ENCODE peak calls at places on chromosomes 1 and 21, in nine cellular contexts. V is tibial artery, X is A673, B is ovary, P is suprapubic skin, Z is HCT116, D is K562, E is body of pancreas, A is psoas muscle. F is an unnamed sample.

GRCh38 chr1:6761338-6761737 is 23.9 kb upstream of the CAMTA1 start:
- DNase-seq in V (no peak), X (no peak), B (no peak), P (no peak), Z (no peak), D (no peak), E (no peak), A (no peak), F (no peak)

GRCh38 chr1:13228343-13228781 is 2.4 kb upstream of the PRAMEF18 start:
- DNase-seq in V (no peak), X (peak), B (no peak), P (peak), Z (peak), D (peak), E (peak), A (no peak), F (no peak)

GRCh38 chr1:33097137-33097611 is 16.2 kb downstream of the AZIN2 start:
- DNase-seq in V (no peak), X (no peak), B (no peak), P (no peak), Z (no peak), D (peak), E (no peak), A (no peak), F (no peak)

GRCh38 chr1:109151146-109151545 is 37.2 kb downstream of the ELAPOR1 start:
- DNase-seq in V (no peak), X (no peak), B (no peak), P (no peak), Z (peak), D (peak), E (peak), A (peak), F (peak)

GRCh38 chr1:71755441-71755840 is 526.9 kb downstream of the NEGR1 start:
- DNase-seq in V (no peak), X (peak), B (no peak), P (no peak), Z (no peak), D (no peak), E (no peak), A (no peak), F (no peak)

GRCh38 chr1:167805041-167805556 is 83.3 kb downstream of the MPZL1 start:
- DNase-seq in V (no peak), X (no peak), B (no peak), P (no peak), Z (no peak), D (no peak), E (no peak), A (no peak), F (no peak)

GRCh38 chr1:33712176-33712575 is 151.7 kb upstream of the HMGB4 start:
- DNase-seq in V (no peak), X (no peak), B (no peak), P (no peak), Z (no peak), D (no peak), E (no peak), A (no peak), F (no peak)

GRCh38 chr1:77095231-77095630 is 124.0 kb downstream of the PIGK start:
- DNase-seq in V (no peak), X (peak), B (no peak), P (no peak), Z (no peak), D (no peak), E (no peak), A (no peak), F (no peak)

GRCh38 chr1:209659909-209660308 is 7.7 kb upstream of the LAMB3 start:
- DNase-seq in V (no peak), X (peak), B (no peak), P (no peak), Z (no peak), D (no peak), E (no peak), A (no peak), F (no peak)

GRCh38 chr1:162235261-162235780 is 141.3 kb downstream of the SPATA46 start:
- DNase-seq in V (no peak), X (no peak), B (no peak), P (no peak), Z (no peak), D (no peak), E (no peak), A (no peak), F (no peak)

GRCh38 chr1:83102630-83103071 is 896.3 kb downstream of the TTLL7 start:
- DNase-seq in V (no peak), X (peak), B (no peak), P (no peak), Z (no peak), D (no peak), E (no peak), A (no peak), F (no peak)

GRCh38 chr1:91732291-91732953 is 153.5 kb downstream of the TGFBR3 start:
- DNase-seq in V (no peak), X (peak), B (peak), P (no peak), Z (peak), D (peak), E (no peak), A (no peak), F (no peak)

DNA sequence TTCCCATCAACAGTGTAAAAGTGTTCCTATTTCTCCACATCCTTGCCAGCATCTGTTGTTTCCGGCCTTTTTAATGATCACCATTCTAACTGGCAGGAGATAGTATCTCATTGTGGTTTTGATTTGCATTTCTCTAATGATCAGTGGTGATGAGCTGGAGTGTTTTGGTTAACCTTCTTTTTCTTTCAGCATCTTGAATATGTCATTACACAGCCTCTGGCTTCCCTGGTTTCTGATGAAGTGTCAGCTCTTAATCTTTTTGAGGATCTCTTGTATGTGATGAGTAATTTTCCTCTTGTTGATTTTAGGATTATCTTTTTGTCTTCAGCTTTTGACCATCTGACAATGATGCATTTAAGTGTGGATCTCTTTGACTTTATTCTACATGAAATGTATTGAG is 133.2 kb upstream of the GRIK3 start:
- DNase-seq in V (no peak), X (peak), B (no peak), P (no peak), Z (no peak), D (no peak), E (no peak), A (no peak), F (no peak)
- H3K27ac ChIP-seq in V (no peak), X (no peak), B (no peak), P (no peak), Z (no peak), D (no peak), E (no peak), A (no peak), F (no peak)

DNA sequence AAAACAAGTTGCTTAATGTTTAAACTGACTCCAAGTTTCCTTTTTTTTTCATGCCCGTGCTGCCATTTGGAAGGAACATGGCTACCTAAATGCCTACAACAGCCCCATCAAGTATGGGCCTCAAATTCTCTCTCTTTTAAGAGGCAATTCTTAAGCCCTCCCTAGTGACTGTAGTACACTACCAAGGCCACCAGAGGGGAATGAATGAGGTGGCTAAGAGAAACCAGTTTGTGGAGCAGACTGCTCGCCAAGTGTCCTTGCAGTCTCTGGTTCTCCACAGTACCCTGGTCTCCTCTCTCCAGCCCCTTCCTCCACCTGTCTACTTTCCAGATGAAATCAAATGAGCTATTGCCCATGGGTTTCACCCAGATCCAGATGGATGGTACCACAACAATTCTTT is 1809.6 kb downstream of the BRINP3 start:
- DNase-seq in V (no peak), X (peak), B (no peak), P (no peak), Z (peak), D (no peak), E (no peak), A (no peak), F (no peak)
- TF ChIP-seq CTCF in V (no peak), X (peak), B (no peak), P (no peak), Z (peak), D (no peak), E (no peak), A (no peak), F (no peak)

GRCh38 chr1:205373022-205373421 is 16.3 kb upstream of the KLHDC8A start:
- DNase-seq in V (no peak), X (no peak), B (no peak), P (no peak), Z (no peak), D (no peak), E (no peak), A (no peak), F (no peak)

GRCh38 chr1:205375816-205376545 is 19.3 kb upstream of the KLHDC8A start:
- DNase-seq in V (no peak), X (peak), B (peak), P (no peak), Z (peak), D (no peak), E (peak), A (no peak), F (peak)

GRCh38 chr1:205376739-205377138 is 20.0 kb upstream of the KLHDC8A start:
- DNase-seq in V (no peak), X (peak), B (no peak), P (no peak), Z (peak), D (no peak), E (no peak), A (no peak), F (peak)

GRCh38 chr1:205377355-205377754 is 20.6 kb upstream of the KLHDC8A start:
- DNase-seq in V (no peak), X (no peak), B (no peak), P (no peak), Z (no peak), D (no peak), E (no peak), A (no peak), F (no peak)

DNA sequence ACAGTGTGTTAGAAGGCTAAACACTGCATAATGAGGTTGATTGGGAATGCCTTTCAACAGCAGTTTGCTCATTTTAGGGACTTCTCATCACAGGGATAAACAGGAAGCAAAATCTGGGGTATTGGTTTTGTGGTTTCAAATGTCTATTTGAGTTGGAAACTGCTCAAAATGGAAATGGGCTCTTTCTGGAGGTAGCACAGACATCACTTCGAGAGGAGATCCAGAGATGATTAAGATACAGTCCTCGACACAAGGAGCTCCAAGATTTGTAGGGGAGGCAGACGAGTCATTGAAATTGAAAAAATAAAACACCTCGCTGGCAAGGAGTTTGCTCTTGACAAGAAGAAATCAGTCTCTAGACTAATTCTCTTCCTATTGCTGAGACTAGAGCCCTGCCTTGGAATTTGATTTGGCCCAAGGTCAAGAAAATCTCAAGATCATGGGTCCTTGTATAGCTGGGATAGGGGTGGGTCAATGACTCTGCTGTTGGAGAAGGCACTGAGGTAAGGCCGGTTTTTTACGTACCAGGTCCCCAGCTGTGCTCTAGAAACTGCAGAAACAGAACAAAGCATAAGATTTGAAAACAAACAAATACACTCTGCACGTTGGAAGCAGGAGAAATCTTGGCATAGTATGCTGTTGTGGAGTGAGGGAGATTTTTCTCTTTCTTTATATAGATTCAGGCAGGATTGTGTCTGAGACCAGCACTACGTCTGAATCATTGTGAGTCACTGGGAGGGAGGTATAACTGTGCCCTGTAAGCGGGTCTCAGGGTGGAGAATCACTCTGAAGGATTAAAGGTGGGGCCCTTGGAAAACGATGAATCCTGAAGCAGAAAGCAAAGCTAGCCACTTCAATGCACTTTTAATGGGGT is 17.7 kb upstream of the KLHDC8A start:
- DNase-seq in V (no peak), X (no peak), B (no peak), P (no peak), Z (peak), D (no peak), E (no peak), A (no peak), F (no peak)
- H3K4me3 ChIP-seq in V (no peak), X (no peak), B (no peak), P (no peak), Z (no peak), D (no peak), E (no peak), A (no peak), F (no peak)

DNA sequence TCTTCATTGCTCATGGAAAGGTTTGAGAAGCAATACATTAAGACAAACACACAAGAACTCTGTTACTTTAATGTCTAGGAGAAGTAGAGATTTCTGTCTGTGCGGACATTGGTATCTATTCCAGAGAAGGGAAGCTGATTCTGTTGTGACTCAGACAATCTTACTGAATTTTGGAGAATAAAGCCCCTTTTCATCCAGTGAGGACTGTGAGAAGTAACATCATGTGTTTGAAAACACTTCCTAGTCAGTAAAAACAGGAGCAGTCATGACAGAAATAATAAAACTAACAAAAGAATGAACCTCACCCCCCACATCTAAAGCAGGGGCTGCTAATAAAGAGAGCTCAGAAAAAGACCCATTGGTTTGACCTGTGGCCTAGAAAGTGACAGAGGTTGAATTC is 46.6 kb downstream of the NEK7 start:
- DNase-seq in V (no peak), X (no peak), B (no peak), P (no peak), Z (no peak), D (no peak), E (no peak), A (no peak), F (no peak)
- H3K27ac ChIP-seq in V (no peak), X (no peak), B (no peak), P (no peak), Z (no peak), D (no peak), E (no peak), A (no peak), F (peak)

GRCh38 chr1:51139474-51139873 is 37.4 kb downstream of the C1orf185 start:
- DNase-seq in V (no peak), X (no peak), B (no peak), P (no peak), Z (no peak), D (no peak), E (no peak), A (no peak), F (no peak)
- TF ChIP-seq CTCF in V (no peak), X (peak), B (no peak), P (no peak), Z (peak), D (no peak), E (no peak), A (no peak), F (peak)

DNA sequence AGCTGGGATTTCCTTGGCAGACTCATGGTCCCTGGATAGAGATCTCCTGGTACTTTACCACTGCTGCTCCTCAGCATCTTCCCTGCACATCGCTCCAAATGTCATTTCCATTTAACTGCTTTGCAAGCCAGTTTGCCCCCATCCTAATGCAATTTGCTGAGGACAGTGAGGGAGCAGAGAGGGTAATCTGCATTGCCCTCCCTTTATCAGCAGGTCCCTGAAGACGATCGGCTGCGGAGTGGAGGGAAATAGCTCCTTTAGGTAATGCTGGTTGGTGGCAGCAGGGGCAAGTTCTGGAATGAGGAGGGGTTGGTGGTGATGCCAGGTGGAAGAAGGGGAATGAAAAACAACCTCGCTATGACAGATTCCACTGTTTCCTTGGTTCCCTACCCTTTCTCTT is 2.6 kb downstream of the PLXNA2 start:
- DNase-seq in V (no peak), X (no peak), B (no peak), P (peak), Z (no peak), D (no peak), E (no peak), A (no peak), F (no peak)
- H3K4me3 ChIP-seq in V (peak), X (no peak), B (peak), P (peak), Z (no peak), D (no peak), E (no peak), A (peak), F (peak)

GRCh38 chr1:26403656-26404055 is 7.0 kb upstream of the LIN28A start:
- DNase-seq in V (peak), X (no peak), B (no peak), P (no peak), Z (no peak), D (no peak), E (no peak), A (no peak), F (no peak)

GRCh38 chr1:26408604-26409003 is 2.0 kb upstream of the LIN28A start:
- DNase-seq in V (peak), X (peak), B (peak), P (peak), Z (no peak), D (peak), E (peak), A (peak), F (no peak)

GRCh38 chr1:26401891-26402290 is 8.7 kb upstream of the LIN28A start:
- DNase-seq in V (no peak), X (no peak), B (no peak), P (no peak), Z (no peak), D (no peak), E (no peak), A (no peak), F (no peak)

GRCh38 chr1:26405281-26405915 is 5.2 kb upstream of the LIN28A start:
- DNase-seq in V (peak), X (no peak), B (no peak), P (no peak), Z (no peak), D (no peak), E (no peak), A (no peak), F (no peak)

GRCh38 chr1:26404641-26405040 is 6.0 kb upstream of the LIN28A start:
- DNase-seq in V (no peak), X (no peak), B (no peak), P (no peak), Z (no peak), D (no peak), E (no peak), A (no peak), F (no peak)
- H3K27ac ChIP-seq in V (no peak), X (no peak), B (no peak), P (no peak), Z (no peak), D (no peak), E (no peak), A (no peak), F (no peak)

DNA sequence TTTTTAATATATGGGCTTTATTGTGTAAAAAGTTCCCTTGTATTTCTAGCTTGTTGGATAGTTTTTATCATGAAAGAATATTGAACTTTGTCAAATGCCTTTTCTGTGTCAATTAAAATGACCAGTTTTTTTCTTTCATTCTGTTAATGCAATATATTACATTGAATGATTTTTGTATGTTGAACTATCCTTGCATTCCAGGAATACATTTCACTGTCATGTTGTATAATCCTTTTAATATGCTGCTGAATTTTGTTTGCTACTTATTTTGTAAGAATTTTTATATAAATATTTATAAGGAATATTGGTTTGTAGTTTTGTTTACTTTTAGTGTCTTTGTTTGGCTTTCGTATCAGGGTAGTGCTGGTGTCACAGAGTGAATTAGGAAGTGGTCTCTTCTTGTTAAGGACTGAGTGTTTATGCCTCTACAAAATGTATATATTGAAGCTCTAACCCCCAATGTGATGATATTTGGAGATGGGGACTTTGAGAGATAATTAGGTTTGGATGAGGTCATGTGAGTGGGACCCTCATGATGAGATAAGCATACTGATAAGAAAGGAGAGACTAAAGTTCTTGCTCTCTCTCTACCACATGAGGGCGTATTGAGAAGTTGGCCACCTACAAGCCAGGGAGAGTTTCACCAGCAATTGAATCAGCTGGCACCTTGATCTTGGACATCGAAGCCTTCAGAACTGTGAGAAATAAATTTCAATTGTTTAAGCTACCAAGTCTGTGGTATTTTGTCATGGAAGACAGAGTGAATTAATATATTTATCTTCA is 12.0 kb upstream of the SLAMF6 start:
- DNase-seq in V (no peak), X (no peak), B (no peak), P (no peak), Z (no peak), D (no peak), E (no peak), A (no peak), F (no peak)
- TF ChIP-seq CTCF in V (no peak), X (peak), B (no peak), P (no peak), Z (peak), D (peak), E (no peak), A (no peak), F (no peak)

GRCh38 chr21:44337941-44338895 is 972 bp downstream of the CFAP410 start:
- DNase-seq in V (peak), X (peak), B (peak), P (peak), Z (peak), D (peak), E (peak), A (peak), F (peak)
- H3K4me3 ChIP-seq in V (peak), X (peak), B (peak), P (peak), Z (peak), D (peak), E (no peak), A (peak), F (peak)